ENCODE peak calls at places on chromosome 19, in five cellular contexts. S is BE2C, K is coronary artery, O is right atrium auricular region, W is MM.1S. I is an unnamed sample.

GRCh38 chr19:55657004-55657747 is 2.3 kb downstream of the U2AF2 start:
- DNase-seq in W (peak), O (no peak), S (no peak), K (no peak), I (peak)

GRCh38 chr19:47344425-47344824 is 4.7 kb upstream of the DHX34 start:
- DNase-seq in O (no peak), W (no peak), S (no peak), K (no peak), I (no peak)

GRCh38 chr19:27741236-27741635 is 1471.7 kb downstream of the UQCRFS1 start:
- DNase-seq in O (peak), K (peak), W (no peak), S (no peak), I (no peak)

GRCh38 chr19:4375164-4375619 is 25.2 kb downstream of the SH3GL1 start:
- DNase-seq in O (no peak), W (no peak), S (peak), K (no peak), I (peak)

GRCh38 chr19:51514866-51515481 is 13.4 kb upstream of the SIGLEC12 start:
- DNase-seq in K (no peak), S (no peak), W (peak), O (no peak), I (no peak)

GRCh38 chr19:45117167-45117594 is 24.2 kb downstream of the PPP1R37 start:
- DNase-seq in S (peak), W (peak), K (no peak), O (no peak), I (peak)

GRCh38 chr19:47509170-47509847 is 5.6 kb downstream of the NAPA start:
- DNase-seq in W (no peak), O (no peak), S (no peak), K (no peak), I (no peak)

GRCh38 chr19:41877490-41877876 is 404 bp downstream of the CD79A start:
- DNase-seq in K (no peak), W (no peak), O (no peak), S (no peak), I (no peak)

GRCh38 chr19:49672131-49672919 is 4.7 kb upstream of the PRMT1 start:
- DNase-seq in W (peak), K (no peak), O (peak), S (peak), I (peak)

GRCh38 chr19:6204212-6204611 is 68.7 kb downstream of the ACSBG2 start:
- DNase-seq in K (no peak), W (no peak), S (no peak), O (no peak), I (no peak)

GRCh38 chr19:30739394-30739793 is 367.2 kb downstream of the ZNF536 start:
- DNase-seq in S (no peak), W (no peak), K (no peak), O (no peak), I (no peak)

GRCh38 chr19:30174791-30175190 is 197.4 kb upstream of the ZNF536 start:
- DNase-seq in K (no peak), O (no peak), S (no peak), W (no peak), I (no peak)

GRCh38 chr19:30131246-30131645 is 189.2 kb downstream of the URI1 start:
- DNase-seq in W (no peak), O (no peak), S (no peak), K (no peak), I (peak)

GRCh38 chr19:23991170-23991569 is 76.5 kb downstream of the ZNF726 start:
- DNase-seq in W (peak), O (peak), K (no peak), S (no peak), I (no peak)

GRCh38 chr19:48606463-48607358 is at the start of gene SPACA4:
- DNase-seq in K (peak), W (no peak), O (no peak), S (no peak), I (no peak)

GRCh38 chr19:18202759-18203407 is 959 bp downstream of the RAB3A start:
- DNase-seq in W (peak), O (no peak), K (no peak), S (peak), I (peak)

GRCh38 chr19:3471954-3472655 is 8.2 kb downstream of the SMIM24 start:
- DNase-seq in S (peak), O (no peak), W (no peak), K (peak), I (peak)

GRCh38 chr19:51084505-51084904 is 1.8 kb upstream of the KLK14 start:
- DNase-seq in W (no peak), S (no peak), O (no peak), K (no peak), I (no peak)

GRCh38 chr19:19633711-19634515 is 5.9 kb upstream of the LPAR2 start:
- DNase-seq in K (no peak), W (no peak), S (no peak), O (no peak), I (no peak)

GRCh38 chr19:38792250-38793111 is 3.5 kb downstream of the LGALS7B start:
- DNase-seq in S (no peak), W (no peak), K (no peak), O (peak), I (no peak)

GRCh38 chr19:38433268-38433733 is at the start of gene RYR1:
- DNase-seq in S (peak), K (no peak), W (peak), O (no peak), I (peak)

GRCh38 chr19:54153731-54154326 is 5.7 kb downstream of the LENG1 start:
- DNase-seq in O (no peak), W (no peak), S (no peak), K (no peak), I (no peak)

GRCh38 chr19:48726573-48726972 is 7.0 kb upstream of the MAMSTR start:
- DNase-seq in O (no peak), W (no peak), K (no peak), S (no peak), I (no peak)

GRCh38 chr19:57803594-57804325 is 11.0 kb downstream of the ZNF552 start:
- DNase-seq in W (no peak), O (no peak), K (no peak), S (no peak), I (peak)
- H3K4me3 ChIP-seq in W (no peak), O (peak), K (peak), S (no peak), I (peak)

GRCh38 chr19:13978721-13979191 is 26.4 kb downstream of the DCAF15 start:
- DNase-seq in O (no peak), K (no peak), S (peak), W (no peak), I (peak)
- H3K4me3 ChIP-seq in O (peak), K (peak), S (peak), W (no peak), I (peak)

DNA sequence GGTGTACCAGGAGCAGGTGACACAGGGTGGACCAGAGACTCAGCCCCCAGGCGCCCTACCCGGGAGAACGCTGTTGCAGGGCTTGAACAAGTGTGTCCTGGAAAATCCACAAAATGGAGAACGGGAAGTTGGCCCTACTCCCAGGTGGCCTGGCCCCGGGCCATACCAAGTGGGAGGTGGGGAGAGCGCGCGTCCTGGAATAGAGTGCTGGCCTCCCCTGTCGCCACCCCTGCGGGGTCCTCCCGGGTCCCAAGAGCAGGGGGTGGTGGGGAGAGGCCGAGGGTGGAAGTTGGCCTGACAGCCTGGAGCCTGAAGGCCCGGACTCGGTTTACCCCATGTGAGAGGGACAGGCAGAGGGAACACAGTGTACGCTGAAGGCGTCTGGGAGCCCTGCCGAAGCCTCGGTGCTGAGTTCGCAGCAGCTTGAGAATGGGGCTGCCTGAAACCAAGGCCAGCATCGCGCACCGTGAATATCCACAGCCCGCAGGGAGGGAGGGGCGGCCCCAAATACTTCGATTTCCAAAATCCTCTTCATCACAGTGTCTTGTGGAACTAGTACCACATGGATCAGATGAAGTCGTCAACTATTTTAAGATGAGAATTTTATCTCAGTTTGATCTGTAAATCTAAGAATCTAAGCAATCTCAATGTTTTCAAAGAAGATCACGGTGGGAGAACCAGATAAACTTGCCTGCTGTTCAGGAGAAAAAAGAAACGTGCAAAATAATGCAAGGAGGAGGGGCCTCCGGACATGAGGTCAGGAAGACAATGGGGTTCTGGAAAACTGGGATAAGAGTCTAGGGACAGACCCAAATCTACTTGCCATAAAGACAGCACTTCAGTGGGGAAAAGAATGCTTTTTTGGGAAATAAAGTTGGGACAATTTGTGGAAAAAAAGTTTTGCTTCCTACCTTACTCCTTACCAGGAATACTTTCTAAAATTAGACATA is 10.4 kb upstream of the KLF16 start:
- DNase-seq in S (peak), O (no peak), K (no peak), W (no peak), I (no peak)
- H3K4me3 ChIP-seq in S (peak), O (peak), K (peak), W (peak), I (no peak)

DNA sequence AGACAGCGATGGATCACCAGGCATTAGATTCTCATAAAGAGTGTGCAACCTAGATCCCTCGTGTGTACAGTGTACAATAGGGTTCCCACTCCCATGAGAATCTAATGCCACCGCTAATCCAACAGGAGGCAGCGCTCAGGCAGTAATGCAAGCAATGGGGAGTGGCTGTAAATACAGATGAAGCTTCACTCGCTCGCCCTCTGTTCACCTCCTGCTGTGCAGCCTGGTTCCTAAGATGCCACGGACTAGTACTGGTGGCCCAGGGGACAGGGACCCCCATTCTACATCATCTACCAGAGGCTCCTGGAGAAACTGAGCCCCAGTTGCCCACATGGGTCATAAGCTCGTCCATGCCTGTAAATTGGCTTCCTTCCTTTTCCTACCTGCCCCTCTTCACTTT is 8.0 kb downstream of the CLEC4M start:
- DNase-seq in W (no peak), K (no peak), O (no peak), S (no peak), I (no peak)
- H3K4me3 ChIP-seq in W (no peak), K (no peak), O (no peak), S (no peak), I (no peak)

DNA sequence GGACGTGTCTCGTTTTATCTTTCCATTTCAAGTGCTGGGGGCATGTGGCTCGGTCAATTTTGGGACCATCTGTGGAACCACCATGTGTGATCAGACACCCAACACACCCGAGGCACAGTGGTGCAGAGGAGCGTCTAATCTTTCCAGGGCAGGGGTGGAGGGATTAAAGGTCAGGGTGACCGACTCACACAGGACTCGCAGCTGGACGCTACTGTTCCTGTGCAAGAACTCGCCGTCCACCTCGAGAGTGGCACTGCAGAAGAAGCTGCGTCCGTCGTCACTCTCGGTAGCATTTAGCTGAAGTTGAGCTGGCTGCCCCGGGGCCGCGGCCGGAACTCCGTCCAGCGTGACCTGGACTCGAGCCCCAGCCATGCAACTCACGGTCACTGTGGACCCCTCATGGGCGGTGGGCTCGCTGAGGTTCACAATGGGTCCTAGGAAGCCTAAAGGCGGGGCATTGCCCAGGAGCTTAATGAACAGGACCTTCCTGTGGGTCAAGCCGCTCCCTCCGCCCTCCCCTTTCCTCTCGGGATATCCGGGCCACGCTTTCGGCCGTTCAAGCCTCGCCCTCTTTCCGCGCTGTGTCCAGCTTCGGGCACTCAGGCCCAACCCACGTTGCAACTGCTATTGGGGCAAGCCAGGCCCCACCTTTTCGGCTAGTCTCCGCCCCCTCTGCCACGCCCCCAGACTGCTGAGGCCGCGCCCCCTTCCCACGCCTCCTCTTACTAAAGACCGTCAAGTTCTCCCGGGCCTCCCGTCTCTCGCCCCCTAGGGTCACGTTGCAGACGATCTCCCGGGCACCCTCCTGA is 1.2 kb upstream of the RAVER1 start:
- DNase-seq in O (peak), S (peak), W (no peak), K (peak), I (peak)
- H3K4me3 ChIP-seq in O (peak), S (peak), W (peak), K (peak), I (peak)

GRCh38 chr19:35125746-35126623 is 8.9 kb downstream of the LGI4 start:
- DNase-seq in S (no peak), K (no peak), W (no peak), O (no peak), I (no peak)

GRCh38 chr19:35123573-35123972 is 8.0 kb downstream of the FXYD3 start:
- DNase-seq in S (no peak), K (peak), W (no peak), O (no peak), I (peak)

GRCh38 chr19:35122687-35123551 is 7.3 kb downstream of the FXYD3 start:
- DNase-seq in K (no peak), W (no peak), S (no peak), O (no peak), I (no peak)

GRCh38 chr19:35125270-35125717 is 9.6 kb downstream of the LGI4 start:
- DNase-seq in W (no peak), K (no peak), S (no peak), O (no peak), I (no peak)

GRCh38 chr19:35124098-35125060 is 8.8 kb downstream of the FXYD3 start:
- DNase-seq in K (peak), W (peak), S (peak), O (peak), I (peak)
- H3K4me3 ChIP-seq in K (peak), W (peak), S (peak), O (peak), I (peak)

I was measured in left lung.